ENCODE peak calls at places on chromosomes 2 and 18, in four cellular contexts. Q is IMR-90, N is H1, Y is neuronal stem cell. X is an unnamed sample.

GRCh38 chr2:47232738-47233415 is 77.8 kb upstream of the STPG4 start:
- DNase-seq in Q (peak; percentile 82), N (no peak), Y (no peak), X (no peak)

GRCh38 chr2:129058981-129059380 is 740.3 kb upstream of the HS6ST1 start:
- DNase-seq in Q (no peak), N (no peak), Y (no peak), X (no peak)

GRCh38 chr2:177265386-177265690 is 811 bp upstream of the NFE2L2 start:
- DNase-seq in Q (peak; percentile 59), N (no peak), Y (no peak), X (no peak)

GRCh38 chr18:62784966-62785413 is 69.6 kb downstream of the PHLPP1 start:
- DNase-seq in Q (peak; percentile 84), N (no peak), Y (no peak), X (no peak)

GRCh38 chr2:238136820-238137537 is 1.5 kb upstream of the KLHL30 start:
- DNase-seq in Q (peak; percentile 77), N (no peak), Y (no peak), X (no peak)

GRCh38 chr2:119552902-119553301 is 8.7 kb downstream of the CFAP221 start:
- DNase-seq in Q (no peak), N (no peak), Y (no peak), X (no peak)

GRCh38 chr2:168607992-168608391 is 151.9 kb downstream of the CERS6 start:
- DNase-seq in Q (peak; percentile 39), N (no peak), Y (no peak), X (no peak)

GRCh38 chr2:31688282-31688681 is 107.5 kb upstream of the SRD5A2 start:
- DNase-seq in Q (no peak), N (no peak), Y (no peak), X (no peak)

GRCh38 chr2:197163755-197164753 is 146.5 kb downstream of the ANKRD44 start:
- DNase-seq in Q (no peak), N (peak; percentile 81), Y (peak; percentile 68), X (peak; percentile 69)

GRCh38 chr2:216594081-216594480 is 39.1 kb upstream of the IGFBP2 start:
- DNase-seq in Q (no peak), N (no peak), Y (no peak), X (no peak)

GRCh38 chr2:99936065-99936464 is 206.3 kb downstream of the AFF3 start:
- DNase-seq in Q (no peak), N (no peak), Y (no peak), X (no peak)

GRCh38 chr2:148022351-148022750 is 1.5 kb downstream of the MBD5 start:
- DNase-seq in Q (no peak), N (no peak), Y (no peak), X (no peak)

GRCh38 chr2:10028407-10028987 is 14.9 kb upstream of the KLF11 start:
- DNase-seq in Q (no peak), N (no peak), Y (no peak), X (no peak)

GRCh38 chr2:150464270-150464669 is 23.2 kb downstream of the RND3 start:
- DNase-seq in Q (no peak), N (no peak), Y (no peak), X (no peak)

GRCh38 chr18:48896875-48897511 is 53.8 kb downstream of the SMAD7 start:
- DNase-seq in Q (peak; percentile 17), N (peak; percentile 70), Y (no peak), X (peak; percentile 86)

GRCh38 chr2:128291161-128291843 is 27.4 kb downstream of the HS6ST1 start:
- DNase-seq in Q (no peak), N (no peak), Y (no peak), X (no peak)

GRCh38 chr2:219125225-219125885 is 35.3 kb downstream of the NHEJ1 start:
- DNase-seq in Q (peak; percentile 88), N (no peak), Y (no peak), X (no peak)

GRCh38 chr18:76977681-76978234 is 154.8 kb downstream of the MBP start:
- DNase-seq in Q (peak; percentile 30), N (peak; percentile 32), Y (no peak), X (no peak)

GRCh38 chr2:133434962-133435668 is 133.1 kb downstream of the NCKAP5 start:
- DNase-seq in Q (peak; percentile 91), N (no peak), Y (no peak), X (no peak)

GRCh38 chr18:62751341-62751821 is 36.0 kb downstream of the PHLPP1 start:
- DNase-seq in Q (peak; percentile 25), N (no peak), Y (peak; percentile 74), X (peak; percentile 75)

GRCh38 chr2:19623488-19623887 is 265.1 kb upstream of the OSR1 start:
- DNase-seq in Q (peak; percentile 60), N (no peak), Y (no peak), X (no peak)

GRCh38 chr18:36744261-36744876 is 84.4 kb downstream of the TPGS2 start:
- DNase-seq in Q (peak; percentile 72), N (no peak), Y (no peak), X (no peak)

GRCh38 chr2:233857511-233858118 is 3.3 kb upstream of the HJURP start:
- DNase-seq in Q (no peak), N (peak; percentile 89), Y (no peak), X (peak; percentile 64)

GRCh38 chr2:64842030-64842429 is 147.2 kb upstream of the SLC1A4 start:
- DNase-seq in Q (no peak), N (no peak), Y (no peak), X (no peak)

GRCh38 chr2:15733867-15734765 is 142.4 kb downstream of the DDX1 start:
- DNase-seq in Q (peak; percentile 6), N (no peak), Y (no peak), X (no peak)

GRCh38 chr2:165467921-165468320 is 1.6 kb upstream of the CSRNP3 start:
- DNase-seq in Q (no peak), N (no peak), Y (no peak), X (no peak)

GRCh38 chr2:60551241-60552095 is 2.0 kb downstream of the BCL11A start:
- DNase-seq in Q (no peak), N (peak; percentile 64), Y (no peak), X (peak; percentile 63)

GRCh38 chr2:241217320-241218031 is 29.0 kb downstream of the ANO7 start:
- DNase-seq in Q (peak; percentile 72), N (peak; percentile 80), Y (peak; percentile 71), X (peak; percentile 83)

GRCh38 chr18:51461956-51462355 is 264.5 kb upstream of the MEX3C start:
- DNase-seq in Q (no peak), N (no peak), Y (no peak), X (no peak)
- H3K4ac ChIP-seq in Q (no peak overlapping the region), N (no peak overlapping the region), Y (no peak overlapping the region), X (no peak overlapping the region)

GRCh38 chr2:12397861-12398260 is 318.9 kb upstream of the TRIB2 start:
- DNase-seq in Q (no peak), N (no peak), Y (no peak), X (no peak)

GRCh38 chr2:12391097-12391496 is 325.6 kb upstream of the TRIB2 start:
- DNase-seq in Q (no peak), N (no peak), Y (no peak), X (no peak)

GRCh38 chr2:12400543-12400942 is 316.2 kb upstream of the TRIB2 start:
- DNase-seq in Q (no peak), N (no peak), Y (no peak), X (no peak)

GRCh38 chr2:12399244-12399643 is 317.5 kb upstream of the TRIB2 start:
- DNase-seq in Q (no peak), N (no peak), Y (no peak), X (no peak)

DNA sequence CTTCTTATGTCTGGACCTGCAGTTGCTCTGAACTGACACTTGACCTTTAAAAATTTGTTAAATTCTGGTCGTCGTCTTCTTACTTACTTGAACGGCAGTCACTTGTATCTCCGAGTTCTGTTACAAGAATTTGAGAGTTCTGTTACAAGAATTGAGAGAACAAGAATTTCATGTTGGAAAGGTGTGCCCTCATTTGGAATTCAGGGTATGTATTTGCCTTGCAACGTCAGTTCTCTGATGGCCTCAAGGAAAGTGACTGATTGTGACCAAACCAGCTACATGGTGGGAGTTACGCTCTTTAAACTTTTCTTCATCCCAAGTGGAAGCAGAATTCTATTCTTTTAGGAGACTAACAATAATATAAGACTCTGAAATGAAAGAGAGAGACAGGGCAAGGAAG is 320.0 kb upstream of the TRIB2 start:
- DNase-seq in Q (no peak), N (no peak), Y (no peak), X (no peak)
- H2AFZ ChIP-seq in Q (no peak overlapping the region), N (no peak overlapping the region), Y (no peak overlapping the region), X (no peak overlapping the region)

GRCh38 chr2:138516030-138516704 is 14.6 kb downstream of the SPOPL start:
- DNase-seq in Q (peak; percentile 51), N (no peak), Y (no peak), X (no peak)

GRCh38 chr2:138512672-138513071 is 11.1 kb downstream of the SPOPL start:
- DNase-seq in Q (peak; percentile 28), N (no peak), Y (no peak), X (no peak)

GRCh38 chr2:138515084-138515483 is 13.5 kb downstream of the SPOPL start:
- DNase-seq in Q (no peak), N (no peak), Y (no peak), X (no peak)

GRCh38 chr2:138510319-138510718 is 8.7 kb downstream of the SPOPL start:
- DNase-seq in Q (no peak), N (no peak), Y (no peak), X (no peak)

GRCh38 chr2:138514173-138514572 is 12.6 kb downstream of the SPOPL start:
- DNase-seq in Q (no peak), N (no peak), Y (no peak), X (no peak)
- H3K4ac ChIP-seq in Q (no peak overlapping the region), N (no peak overlapping the region), Y (no peak overlapping the region), X (no peak overlapping the region)

DNA sequence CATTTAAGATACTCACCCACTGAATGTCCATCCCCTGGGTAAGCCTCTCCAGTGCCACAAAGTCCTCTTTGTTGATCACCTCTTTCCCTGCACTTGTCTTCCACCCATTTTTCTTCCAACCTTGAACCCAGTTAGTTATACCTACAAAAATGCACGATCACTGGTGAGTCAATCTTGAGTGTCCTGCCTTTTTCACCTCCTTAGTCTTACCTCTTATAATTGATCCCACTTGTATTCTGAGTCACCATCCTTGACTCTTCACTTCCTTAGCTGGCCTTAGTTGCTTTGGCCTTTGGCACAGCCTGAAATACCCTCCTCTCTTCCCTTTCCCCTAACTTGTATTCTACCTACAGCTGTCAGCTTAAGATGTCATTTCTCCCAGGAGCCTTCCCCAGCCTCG is 10.2 kb downstream of the RNASEH1 start:
- DNase-seq in Q (no peak), N (no peak), Y (no peak), X (no peak)
- H2AFZ ChIP-seq in Q (no peak overlapping the region), N (no peak overlapping the region), Y (no peak overlapping the region), X (no peak overlapping the region)

GRCh38 chr18:23260932-23261590 is 125.8 kb downstream of the CABLES1 start:
- DNase-seq in Q (no peak), N (no peak), Y (no peak), X (no peak)

GRCh38 chr18:23257153-23257552 is 121.9 kb downstream of the CABLES1 start:
- DNase-seq in Q (no peak), N (no peak), Y (no peak), X (no peak)

GRCh38 chr18:23259701-23260661 is 124.7 kb downstream of the CABLES1 start:
- DNase-seq in Q (peak; percentile 82), N (peak; percentile 73), Y (peak; percentile 73), X (peak; percentile 87)

GRCh38 chr18:23258566-23259265 is 123.4 kb downstream of the CABLES1 start:
- DNase-seq in Q (no peak), N (no peak), Y (no peak), X (no peak)

GRCh38 chr18:23257686-23258565 is 122.6 kb downstream of the CABLES1 start:
- DNase-seq in Q (peak; percentile 79), N (no peak), Y (no peak), X (no peak)
- H3K4ac ChIP-seq in Q (peak overlapping the region; percentile 58), N (no peak overlapping the region), Y (no peak overlapping the region), X (no peak overlapping the region)

X was measured in H9.